ENCODE peak calls at places on chromosomes 11 and 22, in eight cellular contexts. One of them, this sample, is unnamed.

GRCh38 chr22:38981005-38981658 is 1.0 kb upstream of the APOBEC3B start:
- DNase-seq in EH: peak
- DNase-seq in stomach: no peak
- DNase-seq in Caki2: no peak
- DNase-seq in upper lobe of right lung: no peak
- DNase-seq in activated effector memory CD4-positive, alpha-beta T cell treated with Interleukin-2 at 50 U/mL for 16 hours: no peak
- DNase-seq in brain microvascular endothelial cell: no peak
- DNase-seq in A549: peak
- DNase-seq in this sample: no peak

GRCh38 chr22:20573830-20574615 is 66.6 kb downstream of the MED15 start:
- DNase-seq in EH: no peak
- DNase-seq in stomach: no peak
- DNase-seq in Caki2: no peak
- DNase-seq in upper lobe of right lung: peak
- DNase-seq in activated effector memory CD4-positive, alpha-beta T cell treated with Interleukin-2 at 50 U/mL for 16 hours: no peak
- DNase-seq in brain microvascular endothelial cell: no peak
- DNase-seq in A549: no peak
- DNase-seq in this sample: no peak

GRCh38 chr11:58888579-58888978 is 44.1 kb upstream of the GLYATL2 start:
- DNase-seq in EH: no peak
- DNase-seq in stomach: no peak
- DNase-seq in Caki2: no peak
- DNase-seq in upper lobe of right lung: no peak
- DNase-seq in activated effector memory CD4-positive, alpha-beta T cell treated with Interleukin-2 at 50 U/mL for 16 hours: no peak
- DNase-seq in brain microvascular endothelial cell: no peak
- DNase-seq in A549: no peak
- DNase-seq in this sample: no peak

GRCh38 chr11:16881074-16881709 is 133.0 kb downstream of the PLEKHA7 start:
- DNase-seq in EH: peak
- DNase-seq in stomach: peak
- DNase-seq in Caki2: no peak
- DNase-seq in upper lobe of right lung: peak
- DNase-seq in activated effector memory CD4-positive, alpha-beta T cell treated with Interleukin-2 at 50 U/mL for 16 hours: no peak
- DNase-seq in brain microvascular endothelial cell: peak
- DNase-seq in A549: no peak
- DNase-seq in this sample: no peak

GRCh38 chr11:83047515-83048225 is 24.0 kb downstream of the RAB30 start:
- DNase-seq in EH: peak
- DNase-seq in stomach: no peak
- DNase-seq in Caki2: no peak
- DNase-seq in upper lobe of right lung: no peak
- DNase-seq in activated effector memory CD4-positive, alpha-beta T cell treated with Interleukin-2 at 50 U/mL for 16 hours: no peak
- DNase-seq in brain microvascular endothelial cell: no peak
- DNase-seq in A549: no peak
- DNase-seq in this sample: no peak

GRCh38 chr11:30608534-30608933 is 22.4 kb upstream of the MPPED2 start:
- DNase-seq in EH: no peak
- DNase-seq in stomach: no peak
- DNase-seq in Caki2: no peak
- DNase-seq in upper lobe of right lung: no peak
- DNase-seq in activated effector memory CD4-positive, alpha-beta T cell treated with Interleukin-2 at 50 U/mL for 16 hours: no peak
- DNase-seq in brain microvascular endothelial cell: no peak
- DNase-seq in A549: no peak
- DNase-seq in this sample: no peak

GRCh38 chr11:1480555-1481482 is 5.8 kb downstream of the MOB2 start:
- DNase-seq in EH: no peak
- DNase-seq in stomach: no peak
- DNase-seq in Caki2: no peak
- DNase-seq in upper lobe of right lung: peak
- DNase-seq in activated effector memory CD4-positive, alpha-beta T cell treated with Interleukin-2 at 50 U/mL for 16 hours: no peak
- DNase-seq in brain microvascular endothelial cell: no peak
- DNase-seq in A549: no peak
- DNase-seq in this sample: no peak

GRCh38 chr11:96318850-96319249 is 24.1 kb downstream of the MAML2 start:
- DNase-seq in EH: no peak
- DNase-seq in stomach: no peak
- DNase-seq in Caki2: no peak
- DNase-seq in upper lobe of right lung: no peak
- DNase-seq in activated effector memory CD4-positive, alpha-beta T cell treated with Interleukin-2 at 50 U/mL for 16 hours: no peak
- DNase-seq in brain microvascular endothelial cell: no peak
- DNase-seq in A549: no peak
- DNase-seq in this sample: no peak

GRCh38 chr11:68664906-68665305 is 19.4 kb upstream of the GAL start:
- DNase-seq in EH: no peak
- DNase-seq in stomach: no peak
- DNase-seq in Caki2: no peak
- DNase-seq in upper lobe of right lung: peak
- DNase-seq in activated effector memory CD4-positive, alpha-beta T cell treated with Interleukin-2 at 50 U/mL for 16 hours: no peak
- DNase-seq in brain microvascular endothelial cell: no peak
- DNase-seq in A549: no peak
- DNase-seq in this sample: no peak

GRCh38 chr22:39716534-39716933 is 146.0 kb downstream of the CACNA1I start:
- DNase-seq in EH: no peak
- DNase-seq in stomach: no peak
- DNase-seq in Caki2: no peak
- DNase-seq in upper lobe of right lung: no peak
- DNase-seq in activated effector memory CD4-positive, alpha-beta T cell treated with Interleukin-2 at 50 U/mL for 16 hours: no peak
- DNase-seq in brain microvascular endothelial cell: no peak
- DNase-seq in A549: no peak
- DNase-seq in this sample: no peak

GRCh38 chr11:67389477-67389876 is 2.3 kb upstream of the RAD9A start:
- DNase-seq in EH: no peak
- DNase-seq in stomach: peak
- DNase-seq in Caki2: no peak
- DNase-seq in upper lobe of right lung: no peak
- DNase-seq in activated effector memory CD4-positive, alpha-beta T cell treated with Interleukin-2 at 50 U/mL for 16 hours: no peak
- DNase-seq in brain microvascular endothelial cell: no peak
- DNase-seq in A549: peak
- DNase-seq in this sample: no peak

GRCh38 chr11:109026891-109027489 is 362.1 kb downstream of the DDX10 start:
- DNase-seq in EH: peak
- DNase-seq in stomach: no peak
- DNase-seq in Caki2: no peak
- DNase-seq in upper lobe of right lung: no peak
- DNase-seq in activated effector memory CD4-positive, alpha-beta T cell treated with Interleukin-2 at 50 U/mL for 16 hours: no peak
- DNase-seq in brain microvascular endothelial cell: no peak
- DNase-seq in A549: no peak
- DNase-seq in this sample: no peak

GRCh38 chr22:35524966-35525686 is 15.5 kb upstream of the RASD2 start:
- DNase-seq in EH: no peak
- DNase-seq in stomach: no peak
- DNase-seq in Caki2: no peak
- DNase-seq in upper lobe of right lung: no peak
- DNase-seq in activated effector memory CD4-positive, alpha-beta T cell treated with Interleukin-2 at 50 U/mL for 16 hours: no peak
- DNase-seq in brain microvascular endothelial cell: no peak
- DNase-seq in A549: no peak
- DNase-seq in this sample: no peak

GRCh38 chr11:108836541-108836940 is 171.7 kb downstream of the DDX10 start:
- DNase-seq in EH: no peak
- DNase-seq in stomach: no peak
- DNase-seq in Caki2: no peak
- DNase-seq in upper lobe of right lung: no peak
- DNase-seq in activated effector memory CD4-positive, alpha-beta T cell treated with Interleukin-2 at 50 U/mL for 16 hours: no peak
- DNase-seq in brain microvascular endothelial cell: no peak
- DNase-seq in A549: no peak
- DNase-seq in this sample: no peak

GRCh38 chr22:27312567-27313507 is 488.7 kb downstream of the MN1 start:
- DNase-seq in EH: no peak
- DNase-seq in stomach: no peak
- DNase-seq in Caki2: no peak
- DNase-seq in upper lobe of right lung: no peak
- DNase-seq in activated effector memory CD4-positive, alpha-beta T cell treated with Interleukin-2 at 50 U/mL for 16 hours: no peak
- DNase-seq in brain microvascular endothelial cell: peak
- DNase-seq in A549: no peak
- DNase-seq in this sample: no peak

GRCh38 chr11:108324587-108324986 is 101.7 kb downstream of the ATM start:
- DNase-seq in EH: peak
- DNase-seq in stomach: no peak
- DNase-seq in Caki2: no peak
- DNase-seq in upper lobe of right lung: no peak
- DNase-seq in activated effector memory CD4-positive, alpha-beta T cell treated with Interleukin-2 at 50 U/mL for 16 hours: no peak
- DNase-seq in brain microvascular endothelial cell: no peak
- DNase-seq in A549: no peak
- DNase-seq in this sample: no peak

GRCh38 chr22:37930270-37930951 is 23.0 kb downstream of the C22orf23 start:
- DNase-seq in EH: peak
- DNase-seq in stomach: no peak
- DNase-seq in Caki2: no peak
- DNase-seq in upper lobe of right lung: no peak
- DNase-seq in activated effector memory CD4-positive, alpha-beta T cell treated with Interleukin-2 at 50 U/mL for 16 hours: no peak
- DNase-seq in brain microvascular endothelial cell: no peak
- DNase-seq in A549: peak
- DNase-seq in this sample: no peak

GRCh38 chr11:32396331-32396730 is 39.0 kb downstream of the WT1 start:
- DNase-seq in EH: no peak
- DNase-seq in stomach: no peak
- DNase-seq in Caki2: no peak
- DNase-seq in upper lobe of right lung: no peak
- DNase-seq in activated effector memory CD4-positive, alpha-beta T cell treated with Interleukin-2 at 50 U/mL for 16 hours: no peak
- DNase-seq in brain microvascular endothelial cell: no peak
- DNase-seq in A549: no peak
- DNase-seq in this sample: no peak

GRCh38 chr11:67384851-67385366 is 6.9 kb upstream of the RAD9A start:
- DNase-seq in EH: peak
- DNase-seq in stomach: no peak
- DNase-seq in Caki2: peak
- DNase-seq in upper lobe of right lung: no peak
- DNase-seq in activated effector memory CD4-positive, alpha-beta T cell treated with Interleukin-2 at 50 U/mL for 16 hours: no peak
- DNase-seq in brain microvascular endothelial cell: peak
- DNase-seq in A549: peak
- DNase-seq in this sample: no peak

This sample was measured in foreskin melanocyte.